ENCODE peak calls at places on chromosomes 16 and 17, in six cellular contexts. S, A, O, Y, D and C are unnamed samples.

GRCh38 chr16:1414532-1415265 is at the start of gene UNKL:
- DNase-seq in S (peak; percentile 80), D (peak; percentile 70), Y (no peak), O (peak; percentile 58), A (peak; percentile 43), C (peak; percentile 25)

GRCh38 chr17:3960764-3961163 is 3.5 kb downstream of the ATP2A3 start:
- DNase-seq in Y (peak; percentile 37), S (no peak), A (peak; percentile 55), D (no peak), O (no peak), C (no peak)

GRCh38 chr16:3467920-3468319 is 24.4 kb downstream of the NAA60 start:
- DNase-seq in S (no peak), O (no peak), Y (no peak), D (no peak), A (peak; percentile 69), C (no peak)

GRCh38 chr17:68771867-68772515 is 170.8 kb upstream of the FAM20A start:
- DNase-seq in Y (no peak), D (peak; percentile 24), O (peak; percentile 30), A (peak; percentile 75), S (no peak), C (no peak)

GRCh38 chr17:57355090-57355859 is 99.0 kb downstream of the MSI2 start:
- DNase-seq in S (no peak), O (no peak), D (no peak), Y (no peak), A (no peak), C (no peak)

GRCh38 chr16:87297918-87298631 is 19.1 kb downstream of the C16orf95 start:
- DNase-seq in S (peak; percentile 25), D (peak; percentile 63), Y (peak; percentile 43), O (no peak), A (peak; percentile 10), C (no peak)

GRCh38 chr16:10592611-10593010 is 12.2 kb upstream of the EMP2 start:
- DNase-seq in A (no peak), Y (no peak), D (no peak), O (no peak), S (no peak), C (no peak)

GRCh38 chr17:67211742-67212141 is 33.3 kb downstream of the HELZ start:
- DNase-seq in Y (no peak), A (peak; percentile 52), D (no peak), S (no peak), O (no peak), C (no peak)

GRCh38 chr17:44916059-44916780 is 920 bp upstream of the GFAP start:
- DNase-seq in O (no peak), S (no peak), D (peak; percentile 51), A (no peak), Y (no peak), C (no peak)

GRCh38 chr17:35809855-35810461 is 674 bp downstream of the TAF15 start:
- DNase-seq in D (no peak), Y (no peak), S (no peak), A (peak; percentile 23), O (no peak), C (no peak)

GRCh38 chr16:12323007-12323699 is 346.6 kb downstream of the SNX29 start:
- DNase-seq in D (no peak), O (no peak), Y (no peak), S (no peak), A (no peak), C (peak; percentile 44)

GRCh38 chr17:42553161-42553818 is 567 bp downstream of the HSD17B1 start:
- DNase-seq in A (no peak), O (no peak), D (no peak), Y (no peak), S (no peak), C (no peak)